ENCODE peak calls at places on chromosomes 13 and 19, in ten cellular contexts. Y is mucosa of descending colon; B is anterior cingulate cortex; Q is bronchial epithelial cell; X is HT-29; N is cardiac muscle cell; F is glutamatergic neuron; H is NCI-H1694; P is stimulated activated CD8-positive, alpha-beta memory T cell treated with anti-CD3 and anti-CD28 coated beads, Interleukin-7, amount 100 ng/mL, for 4 hours; A is SHP77. O is an unnamed sample.
A peak's percentile ranks its signal among the peaks of the same experiment; 100 is the strongest.

GRCh38 chr13:93716623-93717022 is 490.0 kb downstream of the GPC6 start:
- DNase-seq in F (no peak), X (no peak), N (no peak), A (no peak), P (no peak), Y (no peak), Q (no peak), H (no peak), B (no peak), O (no peak)

GRCh38 chr19:18895038-18895827 is 725 bp downstream of the CERS1 start:
- DNase-seq in B (peak; percentile 94), N (peak; percentile 91), Y (peak; percentile 22), X (no peak), F (peak; percentile 88), H (no peak), P (no peak), Q (no peak), A (no peak), O (no peak)

GRCh38 chr19:12786149-12786870 is 5.0 kb upstream of the JUNB start:
- DNase-seq in P (no peak), H (no peak), Y (peak; percentile 87), B (peak; percentile 19), N (no peak), A (no peak), X (peak; percentile 69), Q (no peak), F (no peak), O (no peak)

GRCh38 chr19:33622809-33623511 is 1.2 kb downstream of the CHST8 start:
- DNase-seq in B (no peak), Q (no peak), F (peak; percentile 72), N (peak; percentile 23), H (peak; percentile 44), X (no peak), P (no peak), Y (no peak), A (peak; percentile 34), O (no peak)

GRCh38 chr13:98595134-98595533 is 18.2 kb upstream of the STK24 start:
- DNase-seq in F (no peak), Q (no peak), P (no peak), X (no peak), A (no peak), H (no peak), B (no peak), Y (no peak), N (no peak), O (no peak)

GRCh38 chr13:105612541-105612940 is 922.9 kb downstream of the EFNB2 start:
- DNase-seq in F (no peak), H (no peak), A (no peak), Q (no peak), X (no peak), N (no peak), Y (no peak), P (no peak), B (no peak), O (no peak)

GRCh38 chr13:100668408-100668807 is 6.2 kb downstream of the TMTC4 start:
- DNase-seq in N (no peak), B (no peak), Q (peak; percentile 8), X (no peak), P (no peak), H (no peak), Y (no peak), A (no peak), F (no peak), O (no peak)

GRCh38 chr13:110150384-110151091 is 156.4 kb downstream of the COL4A1 start:
- DNase-seq in N (no peak), Y (no peak), H (no peak), A (no peak), X (no peak), F (no peak), Q (no peak), B (no peak), P (no peak), O (no peak)

GRCh38 chr13:112067121-112067741 is at the start of gene SOX1:
- DNase-seq in Q (no peak), F (peak; percentile 59), P (no peak), B (no peak), Y (peak; percentile 11), A (no peak), H (no peak), X (no peak), N (peak; percentile 43), O (no peak)

GRCh38 chr19:4802711-4803110 is 11.2 kb downstream of the FEM1A start:
- DNase-seq in N (peak; percentile 14), B (no peak), X (no peak), Y (no peak), H (no peak), F (no peak), A (no peak), P (no peak), Q (no peak), O (no peak)

GRCh38 chr13:44052843-44053607 is 173.3 kb downstream of the LACC1 start:
- DNase-seq in Y (no peak), H (no peak), N (peak; percentile 39), F (peak; percentile 18), Q (peak; percentile 34), A (no peak), P (no peak), X (no peak), B (no peak), O (no peak)

GRCh38 chr19:8324186-8325050 is 3.1 kb downstream of the RPS28 start:
- DNase-seq in N (no peak), B (no peak), A (no peak), H (no peak), X (no peak), F (no peak), Q (no peak), P (no peak), Y (no peak), O (no peak)

GRCh38 chr19:12800873-12801465 is 631 bp downstream of the PRDX2 start:
- DNase-seq in Q (no peak), P (no peak), A (no peak), F (peak; percentile 59), B (peak; percentile 39), X (no peak), Y (peak; percentile 51), N (peak; percentile 60), H (no peak), O (no peak)

GRCh38 chr19:39112338-39112890 is 13.2 kb upstream of the PAK4 start:
- DNase-seq in Q (peak; percentile 83), N (no peak), X (peak; percentile 47), P (no peak), A (no peak), B (no peak), H (no peak), Y (no peak), F (no peak), O (no peak)

GRCh38 chr13:107680115-107680514 is 535.2 kb downstream of the LIG4 start:
- DNase-seq in P (no peak), Y (no peak), B (no peak), F (no peak), A (peak; percentile 78), H (peak; percentile 64), X (no peak), Q (no peak), N (no peak), O (peak; percentile 11)

GRCh38 chr13:48551329-48551728 is 18.4 kb upstream of the RCBTB2 start:
- DNase-seq in A (no peak), Q (no peak), B (no peak), X (no peak), Y (no peak), F (no peak), H (no peak), P (no peak), N (no peak), O (no peak)

GRCh38 chr19:18230941-18231734 is 4.9 kb upstream of the PDE4C start:
- DNase-seq in Q (no peak), H (no peak), A (no peak), N (no peak), X (no peak), Y (no peak), P (no peak), B (no peak), F (no peak), O (no peak)

GRCh38 chr13:20939662-20940061 is 37.1 kb upstream of the XPO4 start:
- DNase-seq in B (no peak), P (no peak), X (no peak), N (no peak), F (no peak), A (no peak), H (no peak), Y (no peak), Q (peak; percentile 44), O (no peak)

GRCh38 chr13:54890976-54891375 is 1862.4 kb downstream of the OLFM4 start:
- DNase-seq in B (no peak), Y (no peak), P (no peak), A (no peak), N (no peak), Q (no peak), F (no peak), X (no peak), H (no peak), O (no peak)

O was measured in NCI-H446.